ENCODE peak calls at places on chromosome 6, in ten cellular contexts. X, D, K, S, U, G, R, W, L and Y are unnamed samples.

GRCh38 chr6:1393641-1394283 is 4.4 kb downstream of the FOXF2 start:
- DNase-seq in X (peak), R (no peak), L (no peak), K (no peak), G (no peak), S (no peak), W (no peak), D (no peak), U (no peak), Y (no peak)

GRCh38 chr6:81814365-81815109 is 62.1 kb upstream of the TENT5A start:
- DNase-seq in U (no peak), W (peak), X (no peak), D (no peak), G (no peak), K (no peak), L (no peak), S (no peak), R (no peak), Y (no peak)

GRCh38 chr6:152854086-152854795 is 103.6 kb downstream of the VIP start:
- DNase-seq in X (no peak), L (no peak), W (no peak), R (no peak), K (no peak), D (no peak), S (no peak), G (no peak), U (no peak), Y (no peak)

GRCh38 chr6:170295519-170296422 is 4.9 kb upstream of the DLL1 start:
- DNase-seq in R (peak), W (no peak), L (peak), S (peak), U (no peak), X (peak), K (no peak), G (no peak), D (no peak), Y (no peak)

GRCh38 chr6:137892271-137892708 is 25.2 kb downstream of the TNFAIP3 start:
- DNase-seq in D (no peak), L (no peak), G (no peak), R (no peak), S (no peak), W (no peak), X (no peak), U (no peak), K (no peak), Y (no peak)

GRCh38 chr6:125588268-125588667 is 161.2 kb upstream of the HEY2 start:
- DNase-seq in G (no peak), D (no peak), R (no peak), W (no peak), K (no peak), U (no peak), L (no peak), X (no peak), S (no peak), Y (no peak)

GRCh38 chr6:130143709-130144108 is 79.0 kb downstream of the SAMD3 start:
- DNase-seq in W (no peak), X (no peak), U (no peak), L (no peak), G (no peak), S (no peak), R (no peak), D (no peak), K (no peak), Y (no peak)

GRCh38 chr6:10587694-10588392 is 66.7 kb downstream of the GCNT2 start:
- DNase-seq in U (no peak), X (no peak), D (no peak), W (no peak), S (no peak), G (no peak), L (peak), K (no peak), R (no peak), Y (no peak)

GRCh38 chr6:141677598-141678211 is 455.0 kb upstream of the GJE1 start:
- DNase-seq in R (no peak), L (peak), G (peak), K (no peak), S (no peak), X (no peak), U (no peak), W (peak), D (no peak), Y (no peak)

GRCh38 chr6:161379828-161380598 is 106.2 kb upstream of the AGPAT4 start:
- DNase-seq in D (no peak), K (no peak), L (no peak), X (no peak), S (no peak), W (no peak), G (no peak), R (no peak), U (no peak), Y (no peak)

GRCh38 chr6:124879110-124879991 is 82.9 kb upstream of the RNF217 start:
- DNase-seq in W (no peak), L (no peak), X (no peak), U (no peak), K (no peak), R (no peak), D (no peak), S (no peak), G (no peak), Y (no peak)

GRCh38 chr6:78746457-78746856 is 120.9 kb upstream of the IRAK1BP1 start:
- DNase-seq in G (no peak), W (no peak), U (no peak), R (no peak), L (no peak), K (no peak), X (no peak), S (no peak), D (no peak), Y (no peak)

GRCh38 chr6:127301199-127301700 is 34.6 kb downstream of the RNF146 start:
- DNase-seq in L (no peak), S (no peak), R (no peak), W (no peak), G (no peak), X (no peak), U (no peak), D (no peak), K (no peak), Y (no peak)

GRCh38 chr6:144033816-144034540 is 25.9 kb upstream of the PLAGL1 start:
- DNase-seq in W (no peak), R (no peak), X (no peak), K (no peak), U (no peak), G (no peak), L (no peak), S (no peak), D (no peak), Y (no peak)

GRCh38 chr6:17505062-17505476 is 95.0 kb upstream of the FAM8A1 start:
- DNase-seq in U (no peak), S (no peak), R (no peak), L (no peak), W (no peak), G (peak), K (no peak), D (no peak), X (no peak), Y (no peak)

GRCh38 chr6:157227202-157228166 is 95.8 kb downstream of the TMEM242 start:
- DNase-seq in K (no peak), D (no peak), U (no peak), W (peak), S (no peak), G (no peak), X (no peak), L (no peak), R (peak), Y (no peak)
- TF ChIP-seq CTCF in K (no peak), D (peak), U (no peak), W (peak), S (no peak), G (peak), X (peak), L (peak), R (peak), Y (peak)

DNA sequence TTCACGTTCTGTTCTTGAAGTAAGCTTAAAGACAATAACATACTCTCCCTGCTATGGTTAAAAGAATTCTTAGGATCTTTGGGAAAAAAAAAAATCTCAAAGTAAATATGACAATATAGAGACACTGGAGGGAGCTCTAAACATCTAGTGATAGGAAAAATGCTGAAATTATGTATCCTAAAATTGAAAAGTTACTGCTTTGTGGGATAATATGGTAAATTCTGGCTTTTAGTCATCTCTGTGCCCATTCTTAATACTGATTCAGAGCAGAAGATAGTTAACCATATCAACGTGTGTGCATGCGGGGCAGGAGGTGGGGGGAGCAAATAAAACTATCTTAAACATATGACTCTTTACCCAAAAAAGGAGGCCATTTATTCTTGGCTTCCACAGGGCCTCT is 165.4 kb downstream of the GMPR start:
- DNase-seq in U (no peak), L (no peak), K (no peak), W (no peak), X (no peak), S (no peak), D (no peak), G (no peak), R (no peak), Y (no peak)
- TF ChIP-seq CTCF in U (no peak), L (no peak), K (peak), W (no peak), X (no peak), S (no peak), D (no peak), G (peak), R (no peak), Y (no peak)

GRCh38 chr6:27061235-27061993 is 186.1 kb upstream of the PRSS16 start:
- DNase-seq in L (no peak), G (no peak), S (no peak), U (no peak), X (no peak), D (no peak), W (no peak), K (no peak), R (no peak), Y (no peak)
- TF ChIP-seq CTCF in L (no peak), G (no peak), S (no peak), U (no peak), X (no peak), D (no peak), W (no peak), K (no peak), R (no peak), Y (no peak)

DNA sequence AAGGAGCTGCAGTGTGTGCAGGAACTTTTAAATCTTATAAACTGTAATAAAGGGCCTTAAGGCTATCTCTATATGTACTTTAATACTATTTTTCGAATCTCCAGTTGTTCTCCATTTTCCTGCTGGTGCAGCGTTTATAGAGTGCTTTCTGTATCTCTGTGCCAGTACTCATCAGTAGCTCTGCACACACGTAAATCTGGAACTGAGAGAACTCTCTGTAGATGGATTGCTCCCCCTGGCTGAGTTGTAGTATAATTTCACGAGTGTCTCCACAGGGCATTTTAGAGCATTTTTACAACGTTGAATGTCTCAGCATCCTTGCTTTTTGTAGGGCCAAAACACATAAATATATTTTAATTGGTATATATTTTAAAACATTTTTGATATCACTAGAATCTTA is 256.5 kb downstream of the TRDN start:
- DNase-seq in D (no peak), U (no peak), G (no peak), S (no peak), L (peak), X (peak), W (peak), K (no peak), R (no peak), Y (no peak)
- TF ChIP-seq CTCF in D (peak), U (no peak), G (peak), S (no peak), L (no peak), X (peak), W (peak), K (peak), R (no peak), Y (peak)

GRCh38 chr6:80537321-80537972 is 431.0 kb downstream of the BCKDHB start:
- DNase-seq in U (no peak), G (no peak), S (no peak), L (no peak), D (no peak), R (no peak), W (no peak), X (no peak), K (no peak), Y (no peak)
- TF ChIP-seq CTCF in U (no peak), G (no peak), S (no peak), L (no peak), D (no peak), R (no peak), W (no peak), X (no peak), K (no peak), Y (no peak)

GRCh38 chr6:90940812-90941481 is 354.1 kb upstream of the MAP3K7 start:
- DNase-seq in K (no peak), S (no peak), X (no peak), L (peak), G (peak), R (no peak), W (no peak), D (no peak), U (no peak), Y (no peak)
- TF ChIP-seq CTCF in K (peak), S (peak), X (peak), L (peak), G (peak), R (peak), W (no peak), D (peak), U (no peak), Y (peak)

DNA sequence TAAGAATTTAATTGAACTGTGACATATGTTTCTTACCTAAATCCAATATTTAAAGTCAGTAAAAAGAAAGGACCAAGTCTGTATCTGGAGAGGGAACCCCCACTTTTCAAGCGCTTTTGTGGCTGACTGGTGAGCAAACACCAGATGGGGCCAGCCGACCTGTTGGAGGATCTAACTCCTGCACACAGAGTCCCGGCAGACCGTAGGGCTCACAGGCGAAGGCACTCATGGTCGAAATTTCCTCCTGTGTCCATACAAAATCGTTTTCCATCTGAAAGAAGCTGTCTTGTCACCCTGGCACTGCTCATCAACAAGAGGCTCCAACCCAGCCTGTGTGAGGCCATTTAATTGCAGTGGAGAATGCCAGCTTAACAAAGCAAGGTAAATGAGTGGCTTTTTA is 94.0 kb downstream of the SCML4 start:
- DNase-seq in D (no peak), S (no peak), W (no peak), X (no peak), R (no peak), K (no peak), G (no peak), L (no peak), U (no peak), Y (no peak)
- TF ChIP-seq CTCF in D (no peak), S (no peak), W (no peak), X (no peak), R (no peak), K (peak), G (no peak), L (no peak), U (no peak), Y (no peak)

GRCh38 chr6:158626360-158627167 is 18.0 kb downstream of the DYNLT1 start:
- DNase-seq in D (no peak), G (no peak), X (no peak), R (no peak), K (no peak), U (no peak), L (no peak), W (no peak), S (no peak), Y (no peak)
- TF ChIP-seq CTCF in D (no peak), G (no peak), X (no peak), R (no peak), K (no peak), U (no peak), L (no peak), W (no peak), S (no peak), Y (no peak)

DNA sequence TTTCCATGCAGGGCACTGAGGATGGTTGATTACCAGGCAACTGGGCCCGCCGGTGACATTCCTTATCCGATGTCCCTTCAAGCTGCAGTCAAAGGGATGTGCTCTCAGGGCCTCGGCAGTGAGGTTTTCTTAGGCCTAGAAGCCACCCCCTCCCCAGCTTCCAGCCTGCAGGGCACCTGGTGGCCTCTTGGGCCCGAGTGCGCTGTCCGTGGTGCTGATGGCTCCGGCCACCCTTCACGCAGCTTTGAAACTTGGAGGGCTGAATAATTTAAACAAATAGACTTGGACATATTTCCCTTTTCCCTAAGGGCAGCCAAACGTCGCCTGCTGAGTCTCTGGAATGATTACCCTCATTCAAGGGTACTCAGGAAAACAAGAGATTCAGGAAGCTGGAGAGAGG is 8.9 kb upstream of the MLN start:
- DNase-seq in D (peak), W (peak), K (no peak), R (no peak), L (peak), S (peak), G (no peak), X (peak), U (no peak), Y (no peak)
- TF ChIP-seq CTCF in D (peak), W (peak), K (peak), R (peak), L (peak), S (no peak), G (no peak), X (peak), U (no peak), Y (no peak)